ENCODE peak calls at places on chromosomes 5 and 9, in eight cellular contexts. One of them, this sample, is unnamed.

GRCh38 chr9:88766778-88767503 is 224.3 kb upstream of the S1PR3 start:
- DNase-seq in H54: no peak
- DNase-seq in astrocyte of the cerebellum: no peak
- DNase-seq in Daoy: peak; percentile 74
- DNase-seq in sigmoid colon: no peak
- DNase-seq in T-helper 17 cell: no peak
- DNase-seq in ecto neural progenitor cell: no peak
- DNase-seq in activated CD4-positive, alpha-beta T cell treated with anti-CD3 and anti-CD28 coated beads, Interleukin-2, amount 50 U/mL, for 1 hour: no peak
- DNase-seq in this sample: no peak

GRCh38 chr5:164422400-164422799 is 917.0 kb downstream of the MAT2B start:
- DNase-seq in H54: no peak
- DNase-seq in astrocyte of the cerebellum: no peak
- DNase-seq in Daoy: no peak
- DNase-seq in sigmoid colon: no peak
- DNase-seq in T-helper 17 cell: no peak
- DNase-seq in ecto neural progenitor cell: peak; percentile 55
- DNase-seq in activated CD4-positive, alpha-beta T cell treated with anti-CD3 and anti-CD28 coated beads, Interleukin-2, amount 50 U/mL, for 1 hour: no peak
- DNase-seq in this sample: peak; percentile 59

GRCh38 chr5:90201923-90202322 is 207.6 kb downstream of the CETN3 start:
- DNase-seq in H54: peak; percentile 9
- DNase-seq in astrocyte of the cerebellum: peak; percentile 79
- DNase-seq in Daoy: peak; percentile 66
- DNase-seq in sigmoid colon: no peak
- DNase-seq in T-helper 17 cell: no peak
- DNase-seq in ecto neural progenitor cell: no peak
- DNase-seq in activated CD4-positive, alpha-beta T cell treated with anti-CD3 and anti-CD28 coated beads, Interleukin-2, amount 50 U/mL, for 1 hour: no peak
- DNase-seq in this sample: no peak

GRCh38 chr5:65262590-65263189 is 219.0 kb downstream of the ADAMTS6 start:
- DNase-seq in H54: peak; percentile 0
- DNase-seq in astrocyte of the cerebellum: peak; percentile 94
- DNase-seq in Daoy: peak; percentile 82
- DNase-seq in sigmoid colon: no peak
- DNase-seq in T-helper 17 cell: no peak
- DNase-seq in ecto neural progenitor cell: peak; percentile 49
- DNase-seq in activated CD4-positive, alpha-beta T cell treated with anti-CD3 and anti-CD28 coated beads, Interleukin-2, amount 50 U/mL, for 1 hour: no peak
- DNase-seq in this sample: no peak

GRCh38 chr5:33441241-33441844 is 578 bp downstream of the TARS1 start:
- DNase-seq in H54: no peak
- DNase-seq in astrocyte of the cerebellum: peak; percentile 39
- DNase-seq in Daoy: peak; percentile 25
- DNase-seq in sigmoid colon: no peak
- DNase-seq in T-helper 17 cell: no peak
- DNase-seq in ecto neural progenitor cell: peak; percentile 50
- DNase-seq in activated CD4-positive, alpha-beta T cell treated with anti-CD3 and anti-CD28 coated beads, Interleukin-2, amount 50 U/mL, for 1 hour: peak; percentile 4
- DNase-seq in this sample: no peak

GRCh38 chr5:68178579-68178978 is 37.0 kb upstream of the PIK3R1 start:
- DNase-seq in H54: no peak
- DNase-seq in astrocyte of the cerebellum: no peak
- DNase-seq in Daoy: peak; percentile 51
- DNase-seq in sigmoid colon: no peak
- DNase-seq in T-helper 17 cell: no peak
- DNase-seq in ecto neural progenitor cell: no peak
- DNase-seq in activated CD4-positive, alpha-beta T cell treated with anti-CD3 and anti-CD28 coated beads, Interleukin-2, amount 50 U/mL, for 1 hour: no peak
- DNase-seq in this sample: no peak

GRCh38 chr9:17625644-17626388 is 47.0 kb downstream of the SH3GL2 start:
- DNase-seq in H54: no peak
- DNase-seq in astrocyte of the cerebellum: peak; percentile 8
- DNase-seq in Daoy: peak; percentile 71
- DNase-seq in sigmoid colon: no peak
- DNase-seq in T-helper 17 cell: no peak
- DNase-seq in ecto neural progenitor cell: no peak
- DNase-seq in activated CD4-positive, alpha-beta T cell treated with anti-CD3 and anti-CD28 coated beads, Interleukin-2, amount 50 U/mL, for 1 hour: no peak
- DNase-seq in this sample: no peak

GRCh38 chr9:4508907-4509589 is 18.8 kb downstream of the SLC1A1 start:
- DNase-seq in H54: no peak
- DNase-seq in astrocyte of the cerebellum: no peak
- DNase-seq in Daoy: peak; percentile 48
- DNase-seq in sigmoid colon: no peak
- DNase-seq in T-helper 17 cell: no peak
- DNase-seq in ecto neural progenitor cell: no peak
- DNase-seq in activated CD4-positive, alpha-beta T cell treated with anti-CD3 and anti-CD28 coated beads, Interleukin-2, amount 50 U/mL, for 1 hour: no peak
- DNase-seq in this sample: no peak

GRCh38 chr5:90645024-90645610 is 86.5 kb downstream of the ADGRV1 start:
- DNase-seq in H54: no peak
- DNase-seq in astrocyte of the cerebellum: no peak
- DNase-seq in Daoy: peak; percentile 34
- DNase-seq in sigmoid colon: no peak
- DNase-seq in T-helper 17 cell: no peak
- DNase-seq in ecto neural progenitor cell: no peak
- DNase-seq in activated CD4-positive, alpha-beta T cell treated with anti-CD3 and anti-CD28 coated beads, Interleukin-2, amount 50 U/mL, for 1 hour: no peak
- DNase-seq in this sample: peak; percentile 19

This sample was measured in WTC11.